ENCODE peak calls at places on chromosomes 4 and X, in nine cellular contexts. One of them, this sample, is unnamed.

GRCh38 chr4:20687894-20688293 is 12.4 kb upstream of the PACRGL start:
- DNase-seq in upper lobe of left lung: no peak
- DNase-seq in uterus: no peak
- DNase-seq in ovary: no peak
- DNase-seq in HCT116: no peak
- DNase-seq in Peyer's patch: no peak
- DNase-seq in stomach: no peak
- DNase-seq in A549: no peak
- DNase-seq in breast epithelium: no peak
- DNase-seq in this sample: no peak

GRCh38 chrX:16643160-16643559 is 6.8 kb upstream of the S100G start:
- DNase-seq in upper lobe of left lung: no peak
- DNase-seq in uterus: no peak
- DNase-seq in ovary: no peak
- DNase-seq in HCT116: no peak
- DNase-seq in Peyer's patch: no peak
- DNase-seq in stomach: no peak
- DNase-seq in A549: no peak
- DNase-seq in breast epithelium: no peak
- DNase-seq in this sample: no peak

GRCh38 chr4:168028568-168028967 is 63.8 kb upstream of the ANXA10 start:
- DNase-seq in upper lobe of left lung: no peak
- DNase-seq in uterus: no peak
- DNase-seq in ovary: no peak
- DNase-seq in HCT116: peak; percentile 28
- DNase-seq in Peyer's patch: no peak
- DNase-seq in stomach: peak; percentile 51
- DNase-seq in A549: peak; percentile 6
- DNase-seq in breast epithelium: no peak
- DNase-seq in this sample: no peak

GRCh38 chr4:29708473-29708872 is 1011.7 kb upstream of the PCDH7 start:
- DNase-seq in upper lobe of left lung: no peak
- DNase-seq in uterus: no peak
- DNase-seq in ovary: no peak
- DNase-seq in HCT116: no peak
- DNase-seq in Peyer's patch: no peak
- DNase-seq in stomach: no peak
- DNase-seq in A549: no peak
- DNase-seq in breast epithelium: no peak
- DNase-seq in this sample: no peak

GRCh38 chr4:104424368-104424921 is 70.2 kb downstream of the CXXC4 start:
- DNase-seq in upper lobe of left lung: no peak
- DNase-seq in uterus: no peak
- DNase-seq in ovary: no peak
- DNase-seq in HCT116: no peak
- DNase-seq in Peyer's patch: no peak
- DNase-seq in stomach: no peak
- DNase-seq in A549: no peak
- DNase-seq in breast epithelium: no peak
- DNase-seq in this sample: no peak

GRCh38 chr4:76993787-76994641 is 44.5 kb downstream of the SEPTIN11 start:
- DNase-seq in upper lobe of left lung: no peak
- DNase-seq in uterus: no peak
- DNase-seq in ovary: no peak
- DNase-seq in HCT116: no peak
- DNase-seq in Peyer's patch: no peak
- DNase-seq in stomach: no peak
- DNase-seq in A549: no peak
- DNase-seq in breast epithelium: no peak
- DNase-seq in this sample: no peak

GRCh38 chr4:127247293-127247952 is 385.3 kb upstream of the INTU start:
- DNase-seq in upper lobe of left lung: no peak
- DNase-seq in uterus: no peak
- DNase-seq in ovary: no peak
- DNase-seq in HCT116: no peak
- DNase-seq in Peyer's patch: no peak
- DNase-seq in stomach: no peak
- DNase-seq in A549: no peak
- DNase-seq in breast epithelium: no peak
- DNase-seq in this sample: no peak

GRCh38 chr4:124804584-124804983 is 92.1 kb upstream of the ANKRD50 start:
- DNase-seq in upper lobe of left lung: no peak
- DNase-seq in uterus: no peak
- DNase-seq in ovary: no peak
- DNase-seq in HCT116: no peak
- DNase-seq in Peyer's patch: no peak
- DNase-seq in stomach: no peak
- DNase-seq in A549: no peak
- DNase-seq in breast epithelium: no peak
- DNase-seq in this sample: no peak

GRCh38 chr4:168725935-168726334 is 229.1 kb downstream of the PALLD start:
- DNase-seq in upper lobe of left lung: no peak
- DNase-seq in uterus: no peak
- DNase-seq in ovary: no peak
- DNase-seq in HCT116: no peak
- DNase-seq in Peyer's patch: no peak
- DNase-seq in stomach: no peak
- DNase-seq in A549: no peak
- DNase-seq in breast epithelium: no peak
- DNase-seq in this sample: no peak

GRCh38 chrX:121000589-121000988 is 15.0 kb upstream of the CT47A1 start:
- DNase-seq in upper lobe of left lung: no peak
- DNase-seq in uterus: no peak
- DNase-seq in ovary: no peak
- DNase-seq in HCT116: peak; percentile 36
- DNase-seq in Peyer's patch: no peak
- DNase-seq in stomach: no peak
- DNase-seq in A549: no peak
- DNase-seq in breast epithelium: no peak
- DNase-seq in this sample: no peak
- TF ChIP-seq CTCF in upper lobe of left lung: no peak
- TF ChIP-seq CTCF in uterus: no peak
- TF ChIP-seq CTCF in ovary: no peak
- TF ChIP-seq CTCF in HCT116: peak; percentile 39
- TF ChIP-seq CTCF in Peyer's patch: no peak
- TF ChIP-seq CTCF in stomach: no peak
- TF ChIP-seq CTCF in A549: peak; percentile 43
- TF ChIP-seq CTCF in breast epithelium: no peak
- TF ChIP-seq CTCF in this sample: peak; percentile 15

DNA sequence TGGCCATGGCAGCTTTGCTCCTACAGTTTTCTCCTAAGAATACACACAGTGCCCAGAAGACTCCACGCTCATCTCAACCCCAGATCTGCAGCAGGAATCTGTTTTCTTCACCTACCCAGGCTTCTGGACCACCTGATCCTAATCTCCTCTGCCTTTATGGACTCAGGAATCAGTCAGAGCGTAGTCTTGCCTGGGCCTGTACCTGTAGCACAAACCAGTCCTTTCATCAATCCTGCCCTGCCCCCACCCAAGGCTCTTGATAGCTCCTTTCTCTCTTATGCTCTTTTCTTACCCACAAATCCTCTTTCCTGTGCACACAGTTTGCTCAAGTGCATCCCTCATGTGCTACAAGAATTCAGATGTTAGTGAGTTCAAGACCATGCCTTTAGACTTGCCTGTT is 89.7 kb downstream of the ZNF718 start:
- DNase-seq in upper lobe of left lung: no peak
- DNase-seq in uterus: no peak
- DNase-seq in ovary: no peak
- DNase-seq in HCT116: no peak
- DNase-seq in Peyer's patch: no peak
- DNase-seq in stomach: no peak
- DNase-seq in A549: no peak
- DNase-seq in breast epithelium: no peak
- DNase-seq in this sample: no peak
- H3K4me1 ChIP-seq in upper lobe of left lung: no peaks in the 10 kb centered on the region
- H3K4me1 ChIP-seq in uterus: no peaks in the 10 kb centered on the region
- H3K4me1 ChIP-seq in ovary: peaks cover 2% of the 10 kb centered on the region
- H3K4me1 ChIP-seq in HCT116: no peaks in the 10 kb centered on the region
- H3K4me1 ChIP-seq in Peyer's patch: peaks cover 5% of the 10 kb centered on the region
- H3K4me1 ChIP-seq in stomach: peaks cover 10% of the 10 kb centered on the region
- H3K4me1 ChIP-seq in A549: no peaks in the 10 kb centered on the region
- H3K4me1 ChIP-seq in breast epithelium: no peaks in the 10 kb centered on the region
- H3K4me1 ChIP-seq in this sample: peaks cover 6% of the 10 kb centered on the region

DNA sequence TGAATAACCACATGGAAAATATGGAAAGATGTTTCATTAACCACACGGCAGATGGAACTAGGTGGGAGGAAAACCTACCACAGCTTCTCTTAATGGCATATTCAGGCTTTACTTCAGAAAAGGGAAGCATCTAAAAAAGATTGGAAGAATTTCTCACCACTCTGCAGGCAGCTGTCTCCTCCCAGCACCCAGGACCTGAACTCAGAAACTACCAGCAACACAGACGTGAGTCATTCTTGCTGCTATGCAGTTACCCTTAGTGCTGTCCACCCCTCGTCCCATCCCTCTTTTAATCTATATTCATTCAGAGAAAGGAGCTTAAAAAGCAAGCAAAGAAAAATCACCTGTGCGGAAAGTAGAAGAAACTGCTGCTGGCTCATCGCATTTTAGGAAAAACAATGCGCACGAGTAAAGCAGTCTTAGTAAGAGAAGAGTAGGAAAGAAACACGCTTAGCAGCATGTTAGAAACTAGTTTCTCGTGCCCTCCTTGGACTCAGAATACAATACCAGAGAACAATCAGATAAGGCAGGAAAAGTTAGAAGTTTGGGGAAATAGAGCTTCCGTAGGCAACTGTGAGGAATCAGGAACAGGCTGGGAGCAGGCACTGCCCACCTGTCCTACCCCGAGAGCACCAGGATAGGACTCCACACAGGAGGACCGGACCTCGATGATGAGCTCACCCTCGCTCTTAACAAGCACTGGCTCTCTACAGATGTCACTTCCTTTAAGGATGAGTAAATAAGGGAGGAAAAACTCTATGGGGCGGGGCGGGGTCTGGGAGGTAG is 48.1 kb upstream of the ENPP6 start:
- DNase-seq in upper lobe of left lung: no peak
- DNase-seq in uterus: no peak
- DNase-seq in ovary: no peak
- DNase-seq in HCT116: peak; percentile 7
- DNase-seq in Peyer's patch: no peak
- DNase-seq in stomach: no peak
- DNase-seq in A549: peak; percentile 61
- DNase-seq in breast epithelium: no peak
- DNase-seq in this sample: no peak
- TF ChIP-seq POLR2A in upper lobe of left lung: no peak
- TF ChIP-seq POLR2A in uterus: no peak
- TF ChIP-seq POLR2A in ovary: no peak
- TF ChIP-seq POLR2A in HCT116: no peak
- TF ChIP-seq POLR2A in Peyer's patch: no peak
- TF ChIP-seq POLR2A in stomach: no peak
- TF ChIP-seq POLR2A in A549: peak; percentile 54
- TF ChIP-seq POLR2A in breast epithelium: no peak
- TF ChIP-seq POLR2A in this sample: no peak

GRCh38 chr4:83993774-83994173 is 457.9 kb downstream of the GPAT3 start:
- DNase-seq in upper lobe of left lung: no peak
- DNase-seq in uterus: no peak
- DNase-seq in ovary: no peak
- DNase-seq in HCT116: no peak
- DNase-seq in Peyer's patch: no peak
- DNase-seq in stomach: no peak
- DNase-seq in A549: no peak
- DNase-seq in breast epithelium: no peak
- DNase-seq in this sample: no peak
- TF ChIP-seq CTCF in upper lobe of left lung: no peak
- TF ChIP-seq CTCF in uterus: no peak
- TF ChIP-seq CTCF in ovary: no peak
- TF ChIP-seq CTCF in HCT116: peak; percentile 53
- TF ChIP-seq CTCF in Peyer's patch: no peak
- TF ChIP-seq CTCF in stomach: no peak
- TF ChIP-seq CTCF in A549: no peak
- TF ChIP-seq CTCF in breast epithelium: no peak
- TF ChIP-seq CTCF in this sample: no peak

GRCh38 chr4:85790582-85790981 is 315.6 kb downstream of the ARHGAP24 start:
- DNase-seq in upper lobe of left lung: no peak
- DNase-seq in uterus: no peak
- DNase-seq in ovary: no peak
- DNase-seq in HCT116: no peak
- DNase-seq in Peyer's patch: no peak
- DNase-seq in stomach: no peak
- DNase-seq in A549: no peak
- DNase-seq in breast epithelium: no peak
- DNase-seq in this sample: no peak

GRCh38 chr4:85798011-85798770 is 323.2 kb downstream of the ARHGAP24 start:
- DNase-seq in upper lobe of left lung: no peak
- DNase-seq in uterus: no peak
- DNase-seq in ovary: no peak
- DNase-seq in HCT116: no peak
- DNase-seq in Peyer's patch: no peak
- DNase-seq in stomach: no peak
- DNase-seq in A549: no peak
- DNase-seq in breast epithelium: no peak
- DNase-seq in this sample: no peak

GRCh38 chr4:85793256-85793655 is 318.3 kb downstream of the ARHGAP24 start:
- DNase-seq in upper lobe of left lung: no peak
- DNase-seq in uterus: no peak
- DNase-seq in ovary: no peak
- DNase-seq in HCT116: no peak
- DNase-seq in Peyer's patch: no peak
- DNase-seq in stomach: no peak
- DNase-seq in A549: no peak
- DNase-seq in breast epithelium: no peak
- DNase-seq in this sample: no peak

GRCh38 chr4:85787133-85787532 is 312.2 kb downstream of the ARHGAP24 start:
- DNase-seq in upper lobe of left lung: no peak
- DNase-seq in uterus: no peak
- DNase-seq in ovary: no peak
- DNase-seq in HCT116: no peak
- DNase-seq in Peyer's patch: no peak
- DNase-seq in stomach: no peak
- DNase-seq in A549: no peak
- DNase-seq in breast epithelium: no peak
- DNase-seq in this sample: no peak

DNA sequence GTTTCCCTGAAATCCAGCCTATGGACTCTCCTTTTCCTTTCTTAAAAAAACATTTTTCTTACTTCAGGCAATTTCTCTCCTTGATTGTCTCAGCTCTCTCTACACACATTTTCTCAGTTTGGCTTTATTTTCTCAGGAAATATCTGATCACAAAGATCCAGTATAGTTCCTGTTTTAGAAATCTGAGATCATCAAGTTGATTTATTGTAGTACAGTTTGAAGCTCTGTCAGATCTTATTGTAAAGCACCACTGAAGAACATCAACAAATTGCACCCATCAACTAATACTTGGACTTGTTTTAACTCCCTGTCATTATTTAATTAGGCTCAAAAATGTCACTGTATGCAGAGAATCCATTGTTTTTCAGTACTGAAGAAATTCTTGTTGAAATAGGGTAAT is 317.6 kb downstream of the ARHGAP24 start:
- DNase-seq in upper lobe of left lung: no peak
- DNase-seq in uterus: no peak
- DNase-seq in ovary: no peak
- DNase-seq in HCT116: no peak
- DNase-seq in Peyer's patch: no peak
- DNase-seq in stomach: no peak
- DNase-seq in A549: no peak
- DNase-seq in breast epithelium: no peak
- DNase-seq in this sample: no peak
- H3K4me1 ChIP-seq in upper lobe of left lung: peaks cover 10% of the 10 kb centered on the region
- H3K4me1 ChIP-seq in uterus: peaks cover 3% of the 10 kb centered on the region
- H3K4me1 ChIP-seq in ovary: peaks cover 3% of the 10 kb centered on the region
- H3K4me1 ChIP-seq in HCT116: peaks cover 3% of the 10 kb centered on the region
- H3K4me1 ChIP-seq in Peyer's patch: no peaks in the 10 kb centered on the region
- H3K4me1 ChIP-seq in stomach: peaks cover 32% of the 10 kb centered on the region
- H3K4me1 ChIP-seq in A549: peaks cover 5% of the 10 kb centered on the region
- H3K4me1 ChIP-seq in breast epithelium: no peaks in the 10 kb centered on the region
- H3K4me1 ChIP-seq in this sample: peaks cover 7% of the 10 kb centered on the region